ENCODE peak calls at places on chromosomes 16 and 17, in four cellular contexts. K is fibroblast of pulmonary artery, V is cardiac fibroblast, T is heart right ventricle. E is an unnamed sample.

GRCh38 chr17:59892251-59892848 is 393 bp downstream of the TUBD1 start:
- DNase-seq in K (no peak), T (no peak), V (no peak), E (no peak)

GRCh38 chr17:27456681-27457404 is 595 bp downstream of the KSR1 start:
- DNase-seq in K (no peak), T (peak; percentile 30), V (peak; percentile 30), E (no peak)

GRCh38 chr16:2753523-2754020 is 1.1 kb downstream of the SRRM2 start:
- DNase-seq in K (no peak), T (no peak), V (peak; percentile 19), E (no peak)

GRCh38 chr17:58534901-58535421 is 20.5 kb upstream of the MTMR4 start:
- DNase-seq in K (peak; percentile 55), V (peak; percentile 47), T (no peak), E (peak; percentile 79)

GRCh38 chr17:76138896-76139248 is 2.2 kb downstream of the FOXJ1 start:
- DNase-seq in K (no peak), V (no peak), T (no peak), E (no peak)

GRCh38 chr17:42536372-42537155 is 523 bp downstream of the NAGLU start:
- DNase-seq in K (peak; percentile 87), T (peak; percentile 88), V (peak; percentile 91), E (peak; percentile 56)

GRCh38 chr17:49029841-49030240 is 32.7 kb downstream of the IGF2BP1 start:
- DNase-seq in K (peak; percentile 59), V (peak; percentile 58), T (no peak), E (no peak)

GRCh38 chr16:81708459-81709368 is 70.4 kb upstream of the PLCG2 start:
- DNase-seq in T (no peak), V (peak; percentile 26), K (no peak), E (no peak)

GRCh38 chr17:79695293-79696158 is 35.2 kb upstream of the ENPP7 start:
- DNase-seq in K (peak; percentile 58), V (peak; percentile 79), T (no peak), E (no peak)

GRCh38 chr17:49760909-49761558 is 2.9 kb downstream of the FAM117A start:
- DNase-seq in T (no peak), V (no peak), K (no peak), E (no peak)

GRCh38 chr17:51372345-51373004 is 112.1 kb downstream of the UTP18 start:
- DNase-seq in K (peak; percentile 55), V (peak; percentile 54), T (no peak), E (peak; percentile 70)

GRCh38 chr17:79988163-79988971 is 47.3 kb downstream of the TBC1D16 start:
- DNase-seq in T (no peak), K (peak; percentile 76), V (peak; percentile 82), E (peak; percentile 45)

GRCh38 chr16:25052530-25052929 is 37.4 kb upstream of the ARHGAP17 start:
- DNase-seq in V (no peak), T (peak; percentile 17), K (no peak), E (no peak)

GRCh38 chr16:7025616-7026190 is 306.9 kb upstream of the RBFOX1 start:
- DNase-seq in K (no peak), V (no peak), T (peak; percentile 63), E (peak; percentile 27)

GRCh38 chr16:73329363-73330306 is 281.7 kb upstream of the ZFHX3 start:
- DNase-seq in V (no peak), T (no peak), K (no peak), E (no peak)

GRCh38 chr17:41061969-41062368 is 2.1 kb upstream of the KRTAP2-3 start:
- DNase-seq in V (peak; percentile 46), K (peak; percentile 65), T (no peak), E (peak; percentile 59)

GRCh38 chr17:75325827-75326586 is 36.8 kb upstream of the SLC25A19 start:
- DNase-seq in T (no peak), V (peak; percentile 93), K (peak; percentile 90), E (no peak)

GRCh38 chr17:64003526-64004121 is 5.5 kb downstream of the PRR29 start:
- DNase-seq in T (no peak), V (no peak), K (no peak), E (no peak)

GRCh38 chr16:16992986-16993783 is 477.6 kb downstream of the XYLT1 start:
- DNase-seq in K (no peak), T (no peak), V (no peak), E (no peak)

GRCh38 chr17:40981115-40981514 is 3.0 kb downstream of the KRT40 start:
- DNase-seq in T (no peak), K (no peak), V (no peak), E (no peak)

DNA sequence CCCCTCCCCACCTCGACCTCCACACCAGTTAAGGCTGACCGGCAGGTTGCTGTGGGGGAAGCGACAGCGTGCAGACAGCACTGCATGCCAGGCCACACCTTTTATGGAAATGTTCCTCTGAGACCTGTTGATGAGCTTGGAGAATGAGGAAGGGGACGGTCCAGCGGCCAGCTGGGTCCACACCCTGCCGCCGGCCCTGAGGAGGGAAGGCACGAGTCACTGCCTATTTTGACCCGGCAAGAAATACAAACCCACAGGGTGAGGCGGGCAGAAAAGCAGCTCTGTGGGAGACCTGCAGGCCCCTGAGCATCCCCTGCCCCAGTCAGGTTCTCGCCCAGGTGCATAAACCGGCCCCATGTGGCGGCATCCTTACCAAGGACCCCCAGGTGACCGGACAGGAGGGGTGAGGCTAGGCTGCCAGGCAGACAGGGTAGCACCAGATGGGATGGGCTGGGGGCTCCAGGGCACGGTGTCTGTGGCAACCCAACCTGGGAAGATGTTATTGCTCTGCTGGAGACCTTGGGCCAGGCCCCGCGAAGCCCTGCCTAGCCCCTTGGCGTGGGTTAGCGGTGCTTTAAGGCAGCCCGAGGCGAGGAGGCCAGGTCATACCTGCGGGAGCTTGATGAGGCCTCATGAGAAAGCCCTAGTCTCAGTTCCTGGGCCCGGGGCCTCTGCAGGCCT is 12.7 kb downstream of the NATD1 start:
- DNase-seq in T (no peak), K (no peak), V (no peak), E (no peak)
- H3K4me3 ChIP-seq in T (no peak overlapping the region), K (no peak overlapping the region), V (no peak overlapping the region), E (no peak overlapping the region)

GRCh38 chr17:6843241-6843890 is 11.8 kb upstream of the TEKT1 start:
- DNase-seq in V (peak; percentile 68), T (no peak), K (peak; percentile 76), E (peak; percentile 73)
- TF ChIP-seq CTCF in V (peak; percentile 34), T (peak; percentile 65), K (peak; percentile 46), E (peak; percentile 28)

GRCh38 chr16:29819506-29819905 is 756 bp upstream of the MVP start:
- DNase-seq in K (no peak), T (no peak), V (no peak), E (peak; percentile 44)
- H3K4me3 ChIP-seq in K (peak overlapping the region; percentile 96), T (peak overlapping the region; percentile 81), V (peak overlapping the region; percentile 8), E (peak overlapping the region; percentile 92)

DNA sequence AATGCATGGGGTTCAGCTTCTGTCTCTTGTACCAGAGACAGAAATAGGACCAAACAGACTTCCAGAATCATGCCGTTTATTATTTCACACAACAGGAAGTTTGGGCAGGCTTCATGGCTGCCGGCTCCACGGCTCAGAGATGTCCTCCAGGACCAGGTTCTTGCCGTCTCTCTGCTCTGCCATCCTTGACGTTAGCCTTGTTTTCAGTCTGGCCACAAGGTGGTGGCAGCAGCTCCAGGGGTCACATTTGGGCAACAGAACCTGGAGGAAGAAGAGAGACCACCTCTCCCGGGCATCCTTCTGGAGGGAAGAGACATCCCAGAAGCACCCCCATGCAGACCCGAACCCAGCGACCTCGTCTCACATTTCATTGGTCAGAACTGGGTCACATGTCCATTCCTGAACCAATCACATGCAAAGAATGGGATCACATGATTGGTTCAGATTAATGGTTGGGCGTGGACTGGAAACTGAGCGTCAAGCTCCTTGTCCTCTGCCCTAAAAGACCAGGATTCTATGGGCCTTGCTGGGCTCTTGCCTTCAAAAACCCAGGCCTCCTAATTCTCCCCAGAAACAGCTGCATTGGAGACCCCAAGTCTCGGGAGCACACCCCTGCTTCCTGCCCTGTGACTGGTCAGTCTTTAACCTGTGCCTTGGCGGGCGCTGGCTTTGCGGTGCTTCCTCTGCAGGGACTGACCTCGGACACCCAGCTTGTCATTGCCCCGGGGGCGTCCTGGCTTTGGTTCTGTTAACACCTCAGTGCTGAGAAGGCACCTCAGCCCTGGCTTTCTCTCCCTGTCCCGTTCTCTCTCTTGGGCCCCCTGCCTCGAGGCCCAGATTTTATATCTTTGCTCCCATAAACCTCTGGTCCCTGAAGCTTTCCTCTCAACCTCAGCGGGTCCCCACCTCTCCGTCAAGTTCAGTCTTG is 63.3 kb downstream of the IRF8 start:
- DNase-seq in T (no peak), V (no peak), K (no peak), E (no peak)
- TF ChIP-seq CTCF in T (no peak), V (no peak), K (no peak), E (no peak)

DNA sequence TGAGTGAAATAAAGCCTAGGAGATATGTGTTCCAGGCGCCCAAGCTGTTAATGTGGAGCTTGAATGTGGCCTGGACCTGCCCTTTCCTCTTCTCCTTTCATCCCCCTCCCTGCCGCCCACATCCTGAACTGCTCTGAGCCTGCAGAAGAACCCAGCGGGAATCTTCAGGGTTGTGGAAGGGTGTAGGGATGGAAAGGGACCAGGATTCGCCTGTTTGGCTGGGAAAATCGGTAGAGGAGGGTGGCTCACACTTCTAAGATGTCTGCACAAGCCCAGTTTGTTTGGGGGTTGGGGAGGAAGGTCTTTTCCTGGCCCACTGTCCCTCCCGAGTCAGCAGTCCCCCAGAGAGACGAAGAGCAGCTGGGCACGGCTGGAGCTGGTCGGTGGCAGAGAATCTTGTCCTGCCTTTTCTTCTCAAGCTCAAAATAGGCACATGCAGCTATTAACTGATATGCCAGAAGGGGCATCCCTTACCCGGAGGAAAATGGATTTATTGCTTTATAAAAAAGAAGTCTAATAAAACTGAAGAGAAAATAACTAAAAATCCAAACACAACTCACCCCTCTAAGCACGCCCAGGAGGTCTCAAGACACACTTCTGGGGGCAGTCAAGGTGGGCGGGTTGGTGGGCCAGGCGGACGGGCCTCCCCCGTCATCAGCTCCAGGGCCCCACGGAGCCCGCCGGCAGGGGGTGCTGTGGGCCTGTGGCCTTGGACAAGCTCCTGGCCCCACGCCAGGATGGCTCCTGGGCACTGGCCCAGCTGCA is 11.5 kb upstream of the PITPNA start:
- DNase-seq in T (peak; percentile 91), K (peak; percentile 83), V (peak; percentile 85), E (peak; percentile 74)
- H3K4me3 ChIP-seq in T (peak overlapping the region; percentile 6), K (no peak overlapping the region), V (no peak overlapping the region), E (no peak overlapping the region)

DNA sequence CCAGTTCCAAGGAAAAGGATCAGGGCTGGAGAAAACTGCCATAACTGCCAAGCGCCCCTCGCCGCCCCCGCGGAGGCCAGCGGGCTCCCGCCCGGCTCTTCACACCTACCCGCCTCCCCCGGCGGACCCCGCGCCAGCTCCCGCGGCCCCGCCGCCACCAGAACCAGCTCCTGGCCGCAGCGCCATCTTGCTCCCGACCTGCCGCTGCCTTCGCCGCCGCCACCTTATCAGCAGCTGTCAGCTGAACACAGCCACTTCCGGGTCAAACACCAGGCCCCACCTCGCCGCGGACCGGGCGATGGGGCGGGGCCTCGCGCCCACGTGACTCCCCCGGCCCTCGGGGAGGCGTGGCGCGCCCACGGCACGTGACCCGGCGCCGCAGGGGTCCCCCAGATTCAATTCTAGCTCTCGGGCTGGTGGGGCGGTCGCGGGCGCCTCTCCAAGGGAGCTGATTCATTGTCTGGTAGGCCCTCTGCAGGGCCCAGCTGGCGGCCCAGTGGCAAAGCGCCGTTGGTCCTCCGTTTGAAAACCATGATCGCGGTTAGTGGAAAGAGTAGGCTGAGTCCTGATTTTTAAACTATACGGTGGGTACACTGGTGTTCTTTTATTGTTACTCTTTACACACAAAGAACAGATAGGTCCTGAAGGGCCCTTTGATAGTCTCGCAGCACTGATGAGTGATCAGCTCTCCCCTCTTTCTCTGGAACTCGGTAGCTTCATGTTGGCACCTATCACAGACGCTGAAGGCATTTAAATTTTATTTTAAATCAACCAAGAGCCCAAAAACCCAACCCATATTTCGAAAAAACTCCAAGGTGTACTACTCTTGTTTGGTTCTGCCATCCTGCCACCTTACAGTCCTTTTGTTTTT is at the start of gene SYNRG:
- DNase-seq in T (peak; percentile 95), V (peak; percentile 98), K (peak; percentile 96), E (peak; percentile 94)
- TF ChIP-seq CTCF in T (peak; percentile 16), V (peak; percentile 29), K (peak; percentile 29), E (peak; percentile 24)

E was measured in epithelial cell of esophagus.